ENCODE peak calls at places on chromosome 20, in five cellular contexts. G is BE2C, M is GM23338, A is lower lobe of right lung, S is prostate gland. R is an unnamed sample.

GRCh38 chr20:57890254-57890800 is 180.5 kb upstream of the PMEPA1 start:
- DNase-seq in S (no peak), M (peak; percentile 20), A (no peak), G (no peak), R (no peak)

GRCh38 chr20:57268399-57269076 is 2.1 kb upstream of the BMP7 start:
- DNase-seq in G (no peak), A (no peak), S (no peak), M (no peak), R (no peak)

GRCh38 chr20:17226410-17227198 is at the start of gene PCSK2:
- DNase-seq in A (peak; percentile 70), G (peak; percentile 89), M (peak; percentile 96), S (no peak), R (peak; percentile 93)

GRCh38 chr20:35146299-35146921 is 726 bp downstream of the EDEM2 start:
- DNase-seq in A (peak; percentile 54), G (peak; percentile 36), S (no peak), M (peak; percentile 75), R (peak; percentile 36)

GRCh38 chr20:50447817-50448216 is 62.4 kb upstream of the PTPN1 start:
- DNase-seq in G (no peak), M (no peak), S (no peak), A (no peak), R (no peak)

GRCh38 chr20:1144401-1145172 is 26.2 kb downstream of the PSMF1 start:
- DNase-seq in S (no peak), M (no peak), G (no peak), A (no peak), R (no peak)

GRCh38 chr20:49990310-49990720 is 7.5 kb downstream of the SNAI1 start:
- DNase-seq in A (no peak), G (no peak), M (peak; percentile 50), S (peak; percentile 58), R (no peak)

GRCh38 chr20:17519606-17520285 is 11.4 kb downstream of the BFSP1 start:
- DNase-seq in S (no peak), G (no peak), M (no peak), A (no peak), R (no peak)

GRCh38 chr20:44022464-44022863 is 107.8 kb downstream of the TOX2 start:
- DNase-seq in G (no peak), S (no peak), M (no peak), A (no peak), R (no peak)

GRCh38 chr20:3068075-3068474 is 3.3 kb upstream of the OXT start:
- DNase-seq in A (no peak), G (no peak), M (no peak), S (no peak), R (no peak)

GRCh38 chr20:3071610-3072529 is at the start of gene OXT:
- DNase-seq in S (peak; percentile 20), M (peak; percentile 81), G (no peak), A (peak; percentile 65), R (peak; percentile 37)

GRCh38 chr20:3067139-3068009 is 4.0 kb upstream of the OXT start:
- DNase-seq in M (no peak), A (no peak), S (no peak), G (no peak), R (no peak)

GRCh38 chr20:3071266-3071609 is 182 bp upstream of the OXT start:
- DNase-seq in M (no peak), G (no peak), S (no peak), A (no peak), R (no peak)

GRCh38 chr20:3068986-3069900 is 2.2 kb upstream of the OXT start:
- DNase-seq in M (peak; percentile 59), S (no peak), G (no peak), A (no peak), R (no peak)
- TF ChIP-seq CTCF in M (peak; percentile 48), S (no peak), G (peak; percentile 28), A (no peak), R (no peak)

GRCh38 chr20:9392892-9393857 is 121.2 kb upstream of the LAMP5 start:
- DNase-seq in M (peak; percentile 91), A (peak; percentile 80), S (peak; percentile 39), G (peak; percentile 70), R (peak; percentile 61)
- TF ChIP-seq CTCF in M (peak; percentile 81), A (peak; percentile 78), S (peak; percentile 26), G (peak; percentile 94), R (peak; percentile 73)

DNA sequence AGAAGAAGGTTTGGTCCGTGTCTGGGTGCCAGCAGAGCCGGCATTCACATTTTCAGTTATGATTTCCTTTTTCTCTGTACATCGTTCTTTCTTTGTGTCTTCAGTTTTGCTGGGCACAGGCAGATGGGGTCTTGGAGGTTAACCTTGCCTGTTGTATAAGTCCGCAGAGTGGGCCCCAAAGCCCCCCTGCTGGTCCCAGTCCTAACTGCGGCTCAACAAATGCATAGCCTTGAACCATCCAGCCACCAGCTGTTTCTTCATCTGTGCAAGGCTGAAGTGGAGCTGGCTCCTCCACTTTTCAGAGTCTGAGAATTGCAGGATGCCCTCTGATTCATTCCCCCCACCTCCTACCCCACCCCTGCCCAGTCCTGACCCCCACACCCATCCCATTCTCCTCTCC is 386.3 kb upstream of the SULF2 start:
- DNase-seq in A (no peak), M (no peak), G (no peak), S (no peak), R (no peak)
- TF ChIP-seq CTCF in A (no peak), M (no peak), G (peak; percentile 37), S (no peak), R (no peak)

GRCh38 chr20:48949304-48950170 is 28.0 kb downstream of the ARFGEF2 start:
- DNase-seq in A (no peak), G (no peak), S (no peak), M (peak; percentile 43), R (no peak)
- TF ChIP-seq CTCF in A (no peak), G (peak; percentile 44), S (no peak), M (peak; percentile 48), R (peak; percentile 15)

DNA sequence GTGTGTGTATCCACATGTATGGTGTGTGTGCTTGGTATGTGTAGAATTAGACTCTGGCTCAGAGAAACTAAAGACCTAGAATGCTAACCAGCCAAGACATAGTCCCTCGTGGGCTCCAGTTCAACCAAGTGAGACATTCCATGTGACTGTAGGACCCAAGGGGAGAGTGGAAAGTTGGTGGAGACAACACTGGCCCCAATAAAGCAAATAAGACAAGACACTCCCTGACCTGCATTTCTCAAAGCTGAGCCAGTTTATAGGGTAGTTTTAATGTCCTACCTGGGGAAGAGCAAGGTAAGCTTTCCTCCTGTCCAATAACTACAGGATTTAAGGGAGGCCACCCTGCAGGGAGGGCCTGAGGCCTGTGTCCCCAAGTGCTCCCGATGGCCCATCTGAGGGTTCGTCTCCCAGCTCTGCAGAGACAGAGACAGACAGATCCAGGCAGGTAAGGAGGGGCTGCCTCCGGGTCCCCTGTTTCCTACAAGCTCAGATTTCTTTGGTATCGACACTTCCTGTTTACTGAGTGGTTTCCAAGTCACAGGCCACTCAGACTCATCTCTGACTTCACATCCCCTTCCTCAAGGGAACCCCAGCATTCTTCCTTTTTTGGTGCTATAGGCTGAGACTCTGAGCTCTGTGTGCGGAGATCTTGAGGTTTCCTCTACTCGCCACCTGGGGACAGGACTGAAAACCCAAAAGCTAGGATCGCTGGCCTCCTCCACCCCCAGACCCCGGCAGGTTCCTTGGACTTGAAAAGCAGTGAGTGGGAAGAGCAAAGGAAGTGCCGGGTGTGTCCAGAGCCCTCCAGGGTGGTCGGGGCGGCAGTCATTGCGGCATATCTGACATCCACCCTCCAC is 92.4 kb downstream of the PRND start:
- DNase-seq in A (no peak), G (no peak), M (peak; percentile 51), S (no peak), R (no peak)
- TF ChIP-seq CTCF in A (no peak), G (no peak), M (no peak), S (no peak), R (no peak)

GRCh38 chr20:11275740-11276139 is 601.9 kb upstream of the JAG1 start:
- DNase-seq in G (no peak), M (no peak), S (no peak), A (no peak), R (no peak)

GRCh38 chr20:11271920-11272594 is 598.3 kb upstream of the JAG1 start:
- DNase-seq in G (no peak), M (no peak), S (no peak), A (no peak), R (no peak)

GRCh38 chr20:11271319-11271718 is 597.5 kb upstream of the JAG1 start:
- DNase-seq in G (no peak), M (peak; percentile 84), A (no peak), S (no peak), R (peak; percentile 43)

GRCh38 chr20:11277170-11277569 is 603.4 kb upstream of the JAG1 start:
- DNase-seq in M (no peak), G (no peak), A (no peak), S (no peak), R (no peak)

GRCh38 chr20:11274137-11274536 is 600.3 kb upstream of the JAG1 start:
- DNase-seq in S (peak; percentile 54), M (peak; percentile 74), A (no peak), G (peak; percentile 23), R (peak; percentile 36)
- TF ChIP-seq CTCF in S (peak; percentile 47), M (peak; percentile 60), A (peak; percentile 62), G (peak; percentile 65), R (peak; percentile 63)